ENCODE peak calls at places on chromosomes 5 and 9, in nine cellular contexts. One of them, this sample, is unnamed.

GRCh38 chr5:157449011-157449723 is 10.8 kb upstream of the NIPAL4 start:
- DNase-seq in HCT116: no peak
- DNase-seq in sigmoid colon: peak; percentile 93
- DNase-seq in HepG2: no peak
- DNase-seq in heart left ventricle: peak; percentile 71
- DNase-seq in lower leg skin: peak; percentile 91
- DNase-seq in stomach: peak; percentile 80
- DNase-seq in K562: no peak
- DNase-seq in adrenal gland: peak; percentile 63
- DNase-seq in this sample: no peak

GRCh38 chr5:32444946-32445758 is 612 bp upstream of the ZFR start:
- DNase-seq in HCT116: no peak
- DNase-seq in sigmoid colon: no peak
- DNase-seq in HepG2: no peak
- DNase-seq in heart left ventricle: no peak
- DNase-seq in lower leg skin: no peak
- DNase-seq in stomach: no peak
- DNase-seq in K562: no peak
- DNase-seq in adrenal gland: no peak
- DNase-seq in this sample: no peak

GRCh38 chr9:129567842-129568559 is 52.9 kb downstream of the C9orf50 start:
- DNase-seq in HCT116: peak; percentile 73
- DNase-seq in sigmoid colon: no peak
- DNase-seq in HepG2: peak; percentile 75
- DNase-seq in heart left ventricle: peak; percentile 34
- DNase-seq in lower leg skin: no peak
- DNase-seq in stomach: peak; percentile 40
- DNase-seq in K562: peak; percentile 59
- DNase-seq in adrenal gland: peak; percentile 86
- DNase-seq in this sample: no peak

GRCh38 chr9:4662989-4663792 is 1.1 kb downstream of the PLPP6 start:
- DNase-seq in HCT116: no peak
- DNase-seq in sigmoid colon: no peak
- DNase-seq in HepG2: peak; percentile 65
- DNase-seq in heart left ventricle: no peak
- DNase-seq in lower leg skin: peak; percentile 88
- DNase-seq in stomach: no peak
- DNase-seq in K562: no peak
- DNase-seq in adrenal gland: no peak
- DNase-seq in this sample: no peak

GRCh38 chr5:105409695-105410094 is 1847.1 kb upstream of the NUDT12 start:
- DNase-seq in HCT116: no peak
- DNase-seq in sigmoid colon: no peak
- DNase-seq in HepG2: no peak
- DNase-seq in heart left ventricle: no peak
- DNase-seq in lower leg skin: no peak
- DNase-seq in stomach: no peak
- DNase-seq in K562: no peak
- DNase-seq in adrenal gland: no peak
- DNase-seq in this sample: no peak

GRCh38 chr5:87009146-87009545 is 258.5 kb upstream of the RASA1 start:
- DNase-seq in HCT116: no peak
- DNase-seq in sigmoid colon: no peak
- DNase-seq in HepG2: no peak
- DNase-seq in heart left ventricle: no peak
- DNase-seq in lower leg skin: no peak
- DNase-seq in stomach: no peak
- DNase-seq in K562: no peak
- DNase-seq in adrenal gland: no peak
- DNase-seq in this sample: no peak

GRCh38 chr5:113166710-113167366 is 190.2 kb downstream of the DCP2 start:
- DNase-seq in HCT116: peak; percentile 97
- DNase-seq in sigmoid colon: no peak
- DNase-seq in HepG2: peak; percentile 6
- DNase-seq in heart left ventricle: no peak
- DNase-seq in lower leg skin: no peak
- DNase-seq in stomach: no peak
- DNase-seq in K562: no peak
- DNase-seq in adrenal gland: no peak
- DNase-seq in this sample: no peak

GRCh38 chr5:172529896-172530295 is 75.6 kb upstream of the SH3PXD2B start:
- DNase-seq in HCT116: no peak
- DNase-seq in sigmoid colon: no peak
- DNase-seq in HepG2: no peak
- DNase-seq in heart left ventricle: no peak
- DNase-seq in lower leg skin: peak; percentile 31
- DNase-seq in stomach: no peak
- DNase-seq in K562: no peak
- DNase-seq in adrenal gland: no peak
- DNase-seq in this sample: peak; percentile 65

GRCh38 chr9:113912816-113913215 is 36.7 kb downstream of the ZNF618 start:
- DNase-seq in HCT116: no peak
- DNase-seq in sigmoid colon: no peak
- DNase-seq in HepG2: no peak
- DNase-seq in heart left ventricle: no peak
- DNase-seq in lower leg skin: no peak
- DNase-seq in stomach: no peak
- DNase-seq in K562: no peak
- DNase-seq in adrenal gland: peak; percentile 76
- DNase-seq in this sample: peak; percentile 71

GRCh38 chr9:136941231-136942111 is 3.1 kb downstream of the FBXW5 start:
- DNase-seq in HCT116: no peak
- DNase-seq in sigmoid colon: no peak
- DNase-seq in HepG2: no peak
- DNase-seq in heart left ventricle: no peak
- DNase-seq in lower leg skin: no peak
- DNase-seq in stomach: no peak
- DNase-seq in K562: no peak
- DNase-seq in adrenal gland: no peak
- DNase-seq in this sample: no peak

GRCh38 chr5:132830436-132831094 is at the start of gene SHROOM1:
- DNase-seq in HCT116: peak; percentile 44
- DNase-seq in sigmoid colon: no peak
- DNase-seq in HepG2: peak; percentile 66
- DNase-seq in heart left ventricle: peak; percentile 76
- DNase-seq in lower leg skin: peak; percentile 89
- DNase-seq in stomach: peak; percentile 80
- DNase-seq in K562: peak; percentile 92
- DNase-seq in adrenal gland: peak; percentile 45
- DNase-seq in this sample: no peak

GRCh38 chr9:135971892-135972291 is 10.7 kb upstream of the UBAC1 start:
- DNase-seq in HCT116: peak; percentile 67
- DNase-seq in sigmoid colon: peak; percentile 52
- DNase-seq in HepG2: peak; percentile 71
- DNase-seq in heart left ventricle: no peak
- DNase-seq in lower leg skin: no peak
- DNase-seq in stomach: peak; percentile 81
- DNase-seq in K562: peak; percentile 89
- DNase-seq in adrenal gland: no peak
- DNase-seq in this sample: no peak

GRCh38 chr5:142201471-142201887 is 92.9 kb downstream of the NDFIP1 start:
- DNase-seq in HCT116: peak; percentile 24
- DNase-seq in sigmoid colon: no peak
- DNase-seq in HepG2: no peak
- DNase-seq in heart left ventricle: no peak
- DNase-seq in lower leg skin: no peak
- DNase-seq in stomach: no peak
- DNase-seq in K562: no peak
- DNase-seq in adrenal gland: no peak
- DNase-seq in this sample: no peak

GRCh38 chr9:87109182-87109581 is 161.9 kb upstream of the GAS1 start:
- DNase-seq in HCT116: no peak
- DNase-seq in sigmoid colon: no peak
- DNase-seq in HepG2: no peak
- DNase-seq in heart left ventricle: no peak
- DNase-seq in lower leg skin: no peak
- DNase-seq in stomach: no peak
- DNase-seq in K562: no peak
- DNase-seq in adrenal gland: no peak
- DNase-seq in this sample: no peak

GRCh38 chr9:127886401-127886972 is 9.0 kb upstream of the AK1 start:
- DNase-seq in HCT116: no peak
- DNase-seq in sigmoid colon: no peak
- DNase-seq in HepG2: no peak
- DNase-seq in heart left ventricle: no peak
- DNase-seq in lower leg skin: no peak
- DNase-seq in stomach: no peak
- DNase-seq in K562: peak; percentile 85
- DNase-seq in adrenal gland: no peak
- DNase-seq in this sample: no peak

GRCh38 chr5:72525816-72526215 is 18.6 kb upstream of the ZNF366 start:
- DNase-seq in HCT116: no peak
- DNase-seq in sigmoid colon: no peak
- DNase-seq in HepG2: no peak
- DNase-seq in heart left ventricle: no peak
- DNase-seq in lower leg skin: no peak
- DNase-seq in stomach: no peak
- DNase-seq in K562: no peak
- DNase-seq in adrenal gland: no peak
- DNase-seq in this sample: no peak

GRCh38 chr9:13450723-13451122 is 171.2 kb upstream of the MPDZ start:
- DNase-seq in HCT116: no peak
- DNase-seq in sigmoid colon: no peak
- DNase-seq in HepG2: no peak
- DNase-seq in heart left ventricle: no peak
- DNase-seq in lower leg skin: no peak
- DNase-seq in stomach: no peak
- DNase-seq in K562: no peak
- DNase-seq in adrenal gland: no peak
- DNase-seq in this sample: no peak

GRCh38 chr9:98256632-98257218 is 1.3 kb upstream of the TBC1D2 start:
- DNase-seq in HCT116: no peak
- DNase-seq in sigmoid colon: no peak
- DNase-seq in HepG2: no peak
- DNase-seq in heart left ventricle: no peak
- DNase-seq in lower leg skin: no peak
- DNase-seq in stomach: no peak
- DNase-seq in K562: peak; percentile 52
- DNase-seq in adrenal gland: no peak
- DNase-seq in this sample: no peak

GRCh38 chr5:140273401-140273877 is 29.5 kb downstream of the PFDN1 start:
- DNase-seq in HCT116: no peak
- DNase-seq in sigmoid colon: no peak
- DNase-seq in HepG2: no peak
- DNase-seq in heart left ventricle: no peak
- DNase-seq in lower leg skin: no peak
- DNase-seq in stomach: no peak
- DNase-seq in K562: no peak
- DNase-seq in adrenal gland: peak; percentile 43
- DNase-seq in this sample: no peak

GRCh38 chr5:139605887-139606286 is 42.3 kb upstream of the CXXC5 start:
- DNase-seq in HCT116: no peak
- DNase-seq in sigmoid colon: no peak
- DNase-seq in HepG2: no peak
- DNase-seq in heart left ventricle: no peak
- DNase-seq in lower leg skin: peak; percentile 18
- DNase-seq in stomach: no peak
- DNase-seq in K562: no peak
- DNase-seq in adrenal gland: no peak
- DNase-seq in this sample: no peak

DNA sequence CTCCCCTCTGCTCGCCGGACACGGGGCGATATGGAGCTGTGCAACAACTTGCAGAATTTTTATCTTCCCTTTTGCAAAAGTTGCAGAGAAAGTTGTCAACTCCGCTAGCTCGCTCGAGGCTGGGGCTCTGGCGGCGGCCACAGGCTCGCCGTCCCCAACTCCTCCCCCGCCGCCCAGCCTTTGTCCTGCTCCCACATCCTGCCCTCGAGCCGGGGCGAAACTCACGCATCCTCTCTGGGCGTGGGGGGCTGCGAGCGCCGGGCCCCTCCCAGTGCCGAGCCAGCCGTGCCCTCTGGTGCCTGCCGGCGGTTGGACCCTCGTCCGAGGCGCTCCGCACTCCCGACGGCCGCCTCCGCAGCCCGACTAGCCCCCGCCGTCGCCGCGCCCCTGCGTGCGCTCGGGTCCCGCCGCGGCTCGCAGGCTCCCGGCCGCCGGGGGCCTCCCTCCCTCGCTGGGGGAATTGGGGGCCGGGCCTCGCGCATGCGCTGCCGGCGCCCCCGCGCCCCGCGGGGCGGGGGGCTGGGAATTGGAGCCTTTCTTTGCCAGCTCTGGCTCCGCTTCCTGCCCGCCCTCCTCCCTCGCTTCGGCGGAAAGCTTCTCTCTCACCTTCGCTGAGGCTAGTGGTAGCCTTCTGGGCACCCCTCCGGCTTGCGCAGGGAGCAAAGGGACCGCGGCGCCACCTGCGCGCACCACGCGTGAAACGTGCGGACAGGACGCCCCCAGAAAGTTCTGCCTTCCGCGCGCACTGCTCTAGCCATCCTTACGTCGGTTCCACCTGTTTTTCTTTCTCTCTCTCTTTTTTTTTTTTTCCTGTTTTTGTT is at the start of gene CCNJL:
- DNase-seq in HCT116: no peak
- DNase-seq in sigmoid colon: no peak
- DNase-seq in HepG2: peak; percentile 52
- DNase-seq in heart left ventricle: peak; percentile 66
- DNase-seq in lower leg skin: no peak
- DNase-seq in stomach: peak; percentile 65
- DNase-seq in K562: peak; percentile 70
- DNase-seq in adrenal gland: peak; percentile 66
- DNase-seq in this sample: no peak
- TF ChIP-seq POLR2A in HCT116: no peak
- TF ChIP-seq POLR2A in sigmoid colon: no peak
- TF ChIP-seq POLR2A in HepG2: no peak
- TF ChIP-seq POLR2A in heart left ventricle: no peak
- TF ChIP-seq POLR2A in lower leg skin: no peak
- TF ChIP-seq POLR2A in stomach: no peak
- TF ChIP-seq POLR2A in K562: no peak
- TF ChIP-seq POLR2A in adrenal gland: no peak
- TF ChIP-seq POLR2A in this sample: peak; percentile 15

GRCh38 chr9:93468763-93469456 is 15.5 kb upstream of the FAM120AOS start:
- DNase-seq in HCT116: no peak
- DNase-seq in sigmoid colon: no peak
- DNase-seq in HepG2: no peak
- DNase-seq in heart left ventricle: no peak
- DNase-seq in lower leg skin: no peak
- DNase-seq in stomach: no peak
- DNase-seq in K562: no peak
- DNase-seq in adrenal gland: no peak
- DNase-seq in this sample: no peak
- TF ChIP-seq POLR2A in HCT116: no peak
- TF ChIP-seq POLR2A in sigmoid colon: no peak
- TF ChIP-seq POLR2A in HepG2: no peak
- TF ChIP-seq POLR2A in heart left ventricle: no peak
- TF ChIP-seq POLR2A in lower leg skin: no peak
- TF ChIP-seq POLR2A in stomach: no peak
- TF ChIP-seq POLR2A in K562: no peak
- TF ChIP-seq POLR2A in adrenal gland: no peak
- TF ChIP-seq POLR2A in this sample: no peak

GRCh38 chr9:29958469-29958868 is 2385.2 kb upstream of the C9orf72 start:
- DNase-seq in HCT116: no peak
- DNase-seq in sigmoid colon: no peak
- DNase-seq in HepG2: no peak
- DNase-seq in heart left ventricle: no peak
- DNase-seq in lower leg skin: no peak
- DNase-seq in stomach: no peak
- DNase-seq in K562: no peak
- DNase-seq in adrenal gland: no peak
- DNase-seq in this sample: no peak
- TF ChIP-seq POLR2A in HCT116: no peak
- TF ChIP-seq POLR2A in sigmoid colon: no peak
- TF ChIP-seq POLR2A in HepG2: no peak
- TF ChIP-seq POLR2A in heart left ventricle: no peak
- TF ChIP-seq POLR2A in lower leg skin: no peak
- TF ChIP-seq POLR2A in stomach: no peak
- TF ChIP-seq POLR2A in K562: no peak
- TF ChIP-seq POLR2A in adrenal gland: no peak
- TF ChIP-seq POLR2A in this sample: no peak

GRCh38 chr9:31823365-31823764 is 561.1 kb upstream of the ACO1 start:
- DNase-seq in HCT116: no peak
- DNase-seq in sigmoid colon: no peak
- DNase-seq in HepG2: no peak
- DNase-seq in heart left ventricle: no peak
- DNase-seq in lower leg skin: no peak
- DNase-seq in stomach: no peak
- DNase-seq in K562: no peak
- DNase-seq in adrenal gland: no peak
- DNase-seq in this sample: no peak
- TF ChIP-seq POLR2A in HCT116: no peak
- TF ChIP-seq POLR2A in sigmoid colon: no peak
- TF ChIP-seq POLR2A in HepG2: no peak
- TF ChIP-seq POLR2A in heart left ventricle: no peak
- TF ChIP-seq POLR2A in lower leg skin: no peak
- TF ChIP-seq POLR2A in stomach: no peak
- TF ChIP-seq POLR2A in K562: no peak
- TF ChIP-seq POLR2A in adrenal gland: no peak
- TF ChIP-seq POLR2A in this sample: no peak